ENCODE peak calls at places on chromosomes 5 and 9, in nine cellular contexts. I is effector memory CD4-positive, alpha-beta T cell; D is AG09309; E is anterior cingulate cortex; P is occipital lobe; N is gastrocnemius medialis; Z is GM13976; K is GM23248; T is fibroblast of pulmonary artery. B is an unnamed sample.
A peak's percentile ranks its signal among the peaks of the same experiment; 100 is the strongest.

GRCh38 chr5:172420215-172420934 is 34.0 kb downstream of the SH3PXD2B start:
- DNase-seq in I (no peak), D (peak; percentile 95), E (no peak), P (no peak), N (peak; percentile 57), Z (no peak), K (peak; percentile 93), T (peak; percentile 98), B (no peak)

GRCh38 chr5:67528953-67529352 is 332.4 kb upstream of the CD180 start:
- DNase-seq in I (no peak), D (no peak), E (no peak), P (no peak), N (no peak), Z (no peak), K (no peak), T (no peak), B (no peak)

GRCh38 chr9:123712399-123712798 is 217.5 kb downstream of the DENND1A start:
- DNase-seq in I (no peak), D (no peak), E (no peak), P (no peak), N (no peak), Z (no peak), K (peak; percentile 13), T (peak; percentile 11), B (no peak)

GRCh38 chr5:150295172-150295611 is 5.6 kb upstream of the CAMK2A start:
- DNase-seq in I (no peak), D (peak; percentile 29), E (no peak), P (peak; percentile 66), N (no peak), Z (no peak), K (peak; percentile 79), T (peak; percentile 56), B (no peak)

GRCh38 chr5:141734501-141735231 is 52.6 kb upstream of the ARAP3 start:
- DNase-seq in I (no peak), D (peak; percentile 4), E (no peak), P (no peak), N (no peak), Z (peak; percentile 63), K (peak; percentile 78), T (peak; percentile 83), B (peak; percentile 53)

GRCh38 chr9:104794070-104794469 is 30.1 kb downstream of the NIPSNAP3B start:
- DNase-seq in I (no peak), D (no peak), E (no peak), P (no peak), N (peak; percentile 30), Z (no peak), K (no peak), T (no peak), B (no peak)

GRCh38 chr5:78467744-78468357 is 107.4 kb downstream of the SCAMP1 start:
- DNase-seq in I (no peak), D (peak; percentile 29), E (no peak), P (no peak), N (no peak), Z (peak; percentile 30), K (peak; percentile 80), T (peak; percentile 78), B (peak; percentile 31)

GRCh38 chr9:69949396-69949795 is 94.3 kb upstream of the MAMDC2 start:
- DNase-seq in I (no peak), D (peak; percentile 58), E (no peak), P (no peak), N (no peak), Z (no peak), K (peak; percentile 65), T (peak; percentile 56), B (no peak)

GRCh38 chr9:127966416-127967150 is 14.2 kb downstream of the EEIG1 start:
- DNase-seq in I (no peak), D (no peak), E (no peak), P (no peak), N (no peak), Z (no peak), K (no peak), T (no peak), B (no peak)

GRCh38 chr5:150544606-150545219 is 36.8 kb downstream of the NDST1 start:
- DNase-seq in I (peak; percentile 12), D (no peak), E (no peak), P (no peak), N (peak; percentile 27), Z (peak; percentile 95), K (peak; percentile 74), T (peak; percentile 63), B (peak; percentile 95)

B was measured in GM10248.